ENCODE peak calls at places on chromosomes 16 and 17, in six cellular contexts. O, P, E, W, A and X are unnamed samples.
A peak's percentile ranks its signal among the peaks of the same experiment; 100 is the strongest.

GRCh38 chr17:65362826-65363225 is 198.6 kb downstream of the AXIN2 start:
- DNase-seq in O (no peak), P (no peak), E (no peak), W (no peak), A (no peak), X (no peak)

GRCh38 chr17:1005361-1005946 is 8.5 kb downstream of the TIMM22 start:
- DNase-seq in O (peak; percentile 50), P (no peak), E (peak; percentile 67), W (no peak), A (peak; percentile 83), X (no peak)

GRCh38 chr16:26645629-26646028 is 421.1 kb upstream of the C16orf82 start:
- DNase-seq in O (no peak), P (peak; percentile 27), E (peak; percentile 19), W (no peak), A (no peak), X (peak; percentile 69)

GRCh38 chr17:76196675-76197074 is 43.6 kb downstream of the RNF157 start:
- DNase-seq in O (peak; percentile 22), P (no peak), E (no peak), W (peak; percentile 74), A (peak; percentile 17), X (no peak)

GRCh38 chr16:7331997-7332396 is 648 bp upstream of the RBFOX1 start:
- DNase-seq in O (no peak), P (no peak), E (no peak), W (no peak), A (no peak), X (no peak)

GRCh38 chr16:4477966-4478365 is 1.8 kb downstream of the HMOX2 start:
- DNase-seq in O (no peak), P (no peak), E (no peak), W (no peak), A (peak; percentile 31), X (no peak)

GRCh38 chr17:71741836-71742235 is 379.0 kb upstream of the SOX9 start:
- DNase-seq in O (no peak), P (no peak), E (no peak), W (no peak), A (no peak), X (no peak)

GRCh38 chr17:73478768-73479424 is 165.3 kb downstream of the SDK2 start:
- DNase-seq in O (no peak), P (no peak), E (no peak), W (no peak), A (no peak), X (no peak)

GRCh38 chr17:32826076-32826475 is 50.8 kb downstream of the MYO1D start:
- DNase-seq in O (no peak), P (no peak), E (no peak), W (no peak), A (no peak), X (no peak)

GRCh38 chr17:19398301-19399181 is 11.6 kb upstream of the MFAP4 start:
- DNase-seq in O (peak; percentile 24), P (no peak), E (no peak), W (peak; percentile 59), A (no peak), X (no peak)

GRCh38 chr17:5676012-5676411 is 91.7 kb upstream of the NLRP1 start:
- DNase-seq in O (no peak), P (no peak), E (no peak), W (no peak), A (no peak), X (no peak)

GRCh38 chr16:53900678-53901077 is 196.7 kb downstream of the FTO start:
- DNase-seq in O (no peak), P (no peak), E (no peak), W (no peak), A (no peak), X (no peak)

GRCh38 chr17:77568540-77568939 is 390.0 kb upstream of the TNRC6C start:
- DNase-seq in O (no peak), P (no peak), E (no peak), W (no peak), A (no peak), X (no peak)

GRCh38 chr17:32503251-32504165 is 16.7 kb downstream of the CDK5R1 start:
- DNase-seq in O (no peak), P (no peak), E (peak; percentile 82), W (no peak), A (peak; percentile 27), X (no peak)

GRCh38 chr17:55722742-55723487 is at the start of gene TMEM100:
- DNase-seq in O (peak; percentile 55), P (no peak), E (no peak), W (no peak), A (peak; percentile 67), X (no peak)